ENCODE peak calls at places on chromosomes 6 and 20, in four cellular contexts. S is GM12878, R is K562, V is HepG2. U is an unnamed sample.

GRCh38 chr20:35490736-35491181 is 35.4 kb downstream of the CEP250 start:
- DNase-seq in S (peak), R (no peak), V (no peak), U (no peak)

GRCh38 chr6:5093231-5094015 is 8.3 kb downstream of the PPP1R3G start:
- DNase-seq in S (no peak), R (no peak), V (no peak), U (no peak)

GRCh38 chr6:3939964-3940363 is 90.8 kb downstream of the FAM50B start:
- DNase-seq in S (no peak), R (peak), V (no peak), U (no peak)

GRCh38 chr6:165895421-165896165 is 232.6 kb upstream of the PDE10A start:
- DNase-seq in S (no peak), R (no peak), V (no peak), U (no peak)

GRCh38 chr6:148711833-148712653 is 34.8 kb upstream of the UST start:
- DNase-seq in S (no peak), R (no peak), V (no peak), U (no peak)

GRCh38 chr6:305371-306206 is 13.3 kb downstream of the DUSP22 start:
- DNase-seq in S (peak), R (no peak), V (no peak), U (no peak)

GRCh38 chr20:38874460-38875169 is 51.6 kb upstream of the FAM83D start:
- DNase-seq in S (no peak), R (no peak), V (no peak), U (no peak)

GRCh38 chr6:117552618-117553017 is 49.7 kb downstream of the GOPC start:
- DNase-seq in S (no peak), R (no peak), V (no peak), U (no peak)

GRCh38 chr6:35034411-35035171 is 106.5 kb downstream of the TCP11 start:
- DNase-seq in S (no peak), R (no peak), V (no peak), U (no peak)

GRCh38 chr6:119096683-119097310 is 18.3 kb upstream of the FAM184A start:
- DNase-seq in S (no peak), R (no peak), V (no peak), U (no peak)

GRCh38 chr20:12924126-12924525 is 84.6 kb upstream of the SPTLC3 start:
- DNase-seq in S (no peak), R (no peak), V (no peak), U (no peak)

GRCh38 chr20:52540489-52540888 is 348.9 kb upstream of the ZFP64 start:
- DNase-seq in S (no peak), R (no peak), V (no peak), U (no peak)

GRCh38 chr6:144953552-144954240 is 668.6 kb downstream of the UTRN start:
- DNase-seq in S (no peak), R (no peak), V (no peak), U (peak)

GRCh38 chr6:35669441-35669776 is 19.3 kb downstream of the FKBP5 start:
- DNase-seq in S (no peak), R (no peak), V (no peak), U (no peak)

GRCh38 chr20:6588296-6588695 is 179.2 kb upstream of the BMP2 start:
- DNase-seq in S (no peak), R (no peak), V (no peak), U (no peak)

GRCh38 chr6:13696226-13696625 is 15.4 kb downstream of the RANBP9 start:
- DNase-seq in S (no peak), R (no peak), V (no peak), U (no peak)

GRCh38 chr20:43938932-43939761 is 24.5 kb downstream of the TOX2 start:
- DNase-seq in S (no peak), R (no peak), V (peak), U (no peak)

GRCh38 chr6:138486249-138487121 is 12.8 kb downstream of the NHSL1 start:
- DNase-seq in S (no peak), R (no peak), V (peak), U (no peak)

GRCh38 chr20:39117486-39117885 is 155.3 kb downstream of the DHX35 start:
- DNase-seq in S (no peak), R (no peak), V (peak), U (peak)

GRCh38 chr20:16236589-16237241 is 336.5 kb downstream of the KIF16B start:
- DNase-seq in S (no peak), R (no peak), V (no peak), U (no peak)

GRCh38 chr20:18985551-18985950 is 172.0 kb downstream of the SCP2D1 start:
- DNase-seq in S (no peak), R (no peak), V (no peak), U (no peak)

GRCh38 chr6:89934685-89935366 is 40.6 kb downstream of the GJA10 start:
- DNase-seq in S (no peak), R (peak), V (no peak), U (no peak)

DNA sequence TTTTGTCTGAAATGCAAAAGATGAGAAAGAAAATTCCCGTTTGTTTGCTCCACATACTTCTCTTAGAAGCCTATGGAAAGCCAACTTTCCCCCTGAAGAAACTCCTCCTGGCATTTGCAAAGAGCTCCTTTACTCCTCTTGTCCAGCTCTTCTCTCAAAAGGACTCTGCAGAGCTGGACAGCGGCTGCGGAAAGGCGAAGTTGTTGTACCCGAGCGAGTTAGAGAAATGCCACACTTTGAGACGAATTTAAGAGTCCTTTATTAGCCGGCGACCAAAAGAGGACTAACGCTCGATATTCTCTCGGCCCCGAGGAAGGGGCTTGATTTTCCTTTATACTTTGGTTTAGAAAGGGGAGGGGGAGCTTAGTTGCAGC is 157.8 kb downstream of the TRIM27 start:
- DNase-seq in S (no peak), R (no peak), V (no peak), U (no peak)
- TF ChIP-seq EZH2 in S (no peak), R (no peak), V (no peak), U (no peak)

DNA sequence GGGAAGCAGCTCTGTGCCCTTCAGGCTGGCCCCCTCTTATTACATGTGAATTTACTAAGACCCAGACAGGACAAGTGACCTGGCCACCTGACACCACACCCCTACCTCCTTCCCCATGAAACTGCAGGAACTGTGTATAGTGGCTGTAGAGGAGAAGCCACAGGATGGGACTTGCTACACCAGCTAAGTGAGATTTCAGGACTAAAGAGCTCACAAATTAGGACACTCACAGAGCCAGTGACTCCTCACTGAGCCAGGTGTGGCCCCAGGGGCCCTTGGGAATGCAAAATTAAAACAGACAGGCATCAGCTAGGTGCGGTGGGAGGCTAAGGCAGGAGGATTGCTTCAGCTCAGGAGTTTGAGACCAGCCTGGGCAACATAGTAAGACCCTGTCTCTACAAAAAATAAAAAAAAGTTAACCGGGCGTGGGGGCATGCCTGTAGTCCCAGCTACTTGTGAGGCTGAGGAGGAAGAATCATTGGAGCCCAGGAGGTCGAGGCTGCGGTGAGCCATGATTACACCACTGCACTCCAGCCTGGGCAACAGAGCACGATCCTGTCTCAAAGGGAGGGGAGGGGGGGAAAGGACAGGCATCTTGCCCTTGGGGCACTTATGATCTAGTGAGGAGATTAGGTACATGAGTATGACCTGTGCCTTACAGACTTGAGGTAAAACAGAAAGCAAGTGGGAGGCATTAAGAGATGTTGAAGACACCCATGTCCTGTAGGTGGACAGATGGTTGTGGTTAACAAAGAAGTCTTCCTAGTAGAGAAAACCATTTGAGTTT is 23.2 kb upstream of the SRF start:
- DNase-seq in S (no peak), R (no peak), V (no peak), U (no peak)
- TF ChIP-seq REST in S (no peak), R (no peak), V (no peak), U (no peak)

GRCh38 chr6:41966214-41966920 is 24.8 kb upstream of the CCND3 start:
- DNase-seq in S (no peak), R (no peak), V (no peak), U (no peak)

GRCh38 chr6:41965429-41966213 is 24.0 kb upstream of the CCND3 start:
- DNase-seq in S (no peak), R (no peak), V (peak), U (no peak)

GRCh38 chr6:41966961-41967311 is 25.3 kb upstream of the CCND3 start:
- DNase-seq in S (no peak), R (peak), V (peak), U (peak)

GRCh38 chr6:41970436-41970846 is 28.8 kb upstream of the CCND3 start:
- DNase-seq in S (no peak), R (no peak), V (no peak), U (no peak)

DNA sequence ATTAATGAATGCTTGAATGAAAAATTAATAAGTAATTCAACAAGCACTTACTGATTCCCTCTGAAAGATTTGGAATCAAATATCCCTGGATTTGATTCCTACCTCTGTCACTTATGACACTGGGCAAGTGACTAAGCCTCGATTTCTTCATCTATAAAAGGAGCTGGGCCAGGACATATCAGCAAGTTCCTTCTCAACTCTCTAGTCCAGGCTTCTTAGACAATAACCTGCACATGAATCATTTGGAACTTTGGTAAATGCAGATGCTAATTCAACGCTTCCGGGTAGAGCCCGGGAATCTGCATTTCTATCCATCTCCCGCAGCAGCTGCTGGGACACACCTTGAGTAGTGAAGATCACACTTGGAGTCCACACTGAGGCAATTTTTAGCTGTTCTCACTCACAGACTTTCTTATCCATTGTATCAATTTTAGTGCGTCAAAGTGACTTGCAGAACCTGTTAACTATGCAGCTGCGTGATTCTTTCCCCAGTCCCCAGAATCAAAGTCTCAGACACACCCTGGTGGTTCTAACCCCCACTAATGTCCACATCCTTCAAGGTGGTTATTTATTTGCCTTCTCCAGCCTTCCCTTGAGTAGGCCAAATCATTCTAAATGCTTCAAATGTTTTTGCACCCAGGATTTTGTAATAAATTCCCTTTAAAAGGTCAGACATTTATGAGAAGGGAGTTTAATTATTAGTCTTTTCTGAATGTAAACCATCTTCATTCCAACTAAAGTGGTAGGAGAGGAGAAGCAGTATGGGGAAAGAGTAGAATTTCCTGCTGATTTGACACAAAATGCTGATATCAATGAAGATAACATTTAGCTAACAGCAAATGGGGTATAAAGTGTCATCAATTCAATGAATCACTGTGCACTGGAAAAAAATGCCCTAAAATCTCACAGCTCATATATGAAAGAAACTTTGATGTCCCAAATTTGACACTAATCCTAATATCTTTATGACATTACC is 26.0 kb upstream of the CCND3 start:
- DNase-seq in S (no peak), R (peak), V (no peak), U (peak)
- TF ChIP-seq POLR2A in S (no peak), R (peak), V (no peak), U (no peak)

DNA sequence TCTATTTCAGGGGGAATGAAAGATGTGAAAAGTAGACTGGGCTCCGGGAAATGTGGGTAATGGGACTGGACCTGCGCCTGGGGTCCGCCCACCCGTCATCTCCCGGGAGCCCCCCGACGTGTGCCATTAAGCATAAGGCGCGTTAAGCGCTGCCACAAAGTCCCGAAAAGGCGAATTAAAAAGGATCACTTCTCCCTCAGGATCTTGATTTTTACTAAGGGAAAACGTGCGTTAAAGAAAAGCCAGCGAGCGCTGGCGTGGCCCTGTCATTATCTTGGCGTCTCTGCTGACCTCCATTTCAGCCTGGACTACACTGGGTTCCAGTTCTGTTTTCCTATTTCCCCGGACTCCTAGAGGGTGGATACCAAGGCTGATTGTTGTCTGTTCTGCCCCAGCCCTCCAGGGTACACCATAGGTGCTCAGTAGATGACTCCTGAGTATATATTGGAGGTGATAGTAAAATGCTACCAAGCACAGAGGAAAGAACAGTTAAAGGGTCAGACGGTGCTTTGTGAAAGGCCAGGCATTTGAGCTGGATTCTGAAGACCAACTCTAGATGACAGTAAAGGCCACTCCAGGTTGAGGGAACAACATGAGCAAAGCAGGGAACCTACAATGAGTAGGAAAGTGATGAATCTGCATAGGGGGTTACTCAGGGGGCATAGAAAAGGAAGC is 89.2 kb upstream of the ARID1B start:
- DNase-seq in S (no peak), R (peak), V (no peak), U (peak)
- TF ChIP-seq EZH2 in S (no peak), R (no peak), V (peak), U (no peak)

GRCh38 chr6:17156112-17156921 is 54.5 kb downstream of the STMND1 start:
- DNase-seq in S (peak), R (peak), V (peak), U (peak)
- TF ChIP-seq REST in S (no peak), R (no peak), V (no peak), U (no peak)

GRCh38 chr20:49277786-49278035 is 146 bp downstream of the ZNFX1 start:
- DNase-seq in S (no peak), R (no peak), V (no peak), U (no peak)
- TF ChIP-seq POLR2A in S (peak), R (no peak), V (no peak), U (no peak)

U was measured in HCT116.